ENCODE peak calls at places on chromosomes 16 and 17, in four cellular contexts. P, S, X and Y are unnamed samples.

GRCh38 chr16:23119570-23119969 is 29.7 kb downstream of the USP31 start:
- DNase-seq in P (no peak), S (no peak), X (no peak), Y (no peak)

GRCh38 chr16:17309510-17309909 is 161.2 kb downstream of the XYLT1 start:
- DNase-seq in P (no peak), S (no peak), X (no peak), Y (no peak)

GRCh38 chr17:8997994-8998628 is 23.2 kb upstream of the NTN1 start:
- DNase-seq in P (peak), S (peak), X (peak), Y (peak)

GRCh38 chr17:17837966-17838962 is 1.5 kb upstream of the SREBF1 start:
- DNase-seq in P (peak), S (peak), X (no peak), Y (peak)

GRCh38 chr17:66214893-66215528 is 14.2 kb downstream of the APOH start:
- DNase-seq in P (no peak), S (no peak), X (no peak), Y (no peak)

GRCh38 chr16:4273858-4274291 is 1.1 kb upstream of the TFAP4 start:
- DNase-seq in P (peak), S (peak), X (no peak), Y (peak)

GRCh38 chr16:31128711-31129567 is 6.6 kb downstream of the PRSS8 start:
- DNase-seq in P (no peak), S (no peak), X (peak), Y (no peak)

GRCh38 chr17:21382560-21383495 is 6.7 kb downstream of the KCNJ12 start:
- DNase-seq in P (no peak), S (no peak), X (no peak), Y (no peak)

GRCh38 chr16:49921791-49922456 is 66.0 kb upstream of the ZNF423 start:
- DNase-seq in P (peak), S (peak), X (peak), Y (peak)

GRCh38 chr16:7397901-7398300 is 65.3 kb downstream of the RBFOX1 start:
- DNase-seq in P (no peak), S (no peak), X (no peak), Y (no peak)

GRCh38 chr16:88702364-88703210 is 3.6 kb downstream of the RNF166 start:
- DNase-seq in P (no peak), S (no peak), X (no peak), Y (no peak)

GRCh38 chr17:65102788-65103187 is 34.4 kb upstream of the RGS9 start:
- DNase-seq in P (no peak), S (no peak), X (no peak), Y (no peak)

GRCh38 chr17:82435103-82435502 is 15.4 kb downstream of the CYBC1 start:
- DNase-seq in P (no peak), S (no peak), X (no peak), Y (no peak)

GRCh38 chr17:35373984-35374765 is 754 bp upstream of the SLFN11 start:
- DNase-seq in P (peak), S (peak), X (no peak), Y (no peak)

GRCh38 chr16:57884655-57885133 is 82.4 kb upstream of the KIFC3 start:
- DNase-seq in P (no peak), S (peak), X (no peak), Y (no peak)

GRCh38 chr17:81429353-81429774 is 34.1 kb downstream of the BAHCC1 start:
- DNase-seq in P (peak), S (no peak), X (no peak), Y (no peak)

GRCh38 chr16:1154887-1155331 is 2.0 kb downstream of the CACNA1H start:
- DNase-seq in P (peak), S (no peak), X (no peak), Y (peak)

GRCh38 chr17:11598274-11599221 is at the start of gene DNAH9:
- DNase-seq in P (peak), S (peak), X (peak), Y (peak)

GRCh38 chr17:39928868-39929651 is 1.5 kb downstream of the LRRC3C start:
- DNase-seq in P (peak), S (no peak), X (no peak), Y (no peak)

GRCh38 chr17:17417718-17418151 is 59.1 kb upstream of the MED9 start:
- DNase-seq in P (no peak), S (no peak), X (peak), Y (peak)

GRCh38 chr16:57698812-57699405 is 4.3 kb downstream of the DRC7 start:
- DNase-seq in P (no peak), S (no peak), X (no peak), Y (no peak)

GRCh38 chr17:62807812-62808575 is at the start of gene MARCHF10:
- DNase-seq in P (no peak), S (peak), X (peak), Y (no peak)

GRCh38 chr16:12017583-12017982 is 41.0 kb downstream of the SNX29 start:
- DNase-seq in P (no peak), S (no peak), X (no peak), Y (no peak)

GRCh38 chr17:9414471-9414870 is 161.1 kb downstream of the STX8 start:
- DNase-seq in P (no peak), S (no peak), X (no peak), Y (no peak)

GRCh38 chr17:1605681-1606351 is 22.8 kb downstream of the SLC43A2 start:
- DNase-seq in P (no peak), S (no peak), X (no peak), Y (no peak)

GRCh38 chr17:13582776-13583414 is 18.8 kb downstream of the HS3ST3A1 start:
- DNase-seq in P (no peak), S (no peak), X (no peak), Y (no peak)

GRCh38 chr17:38464251-38464722 is 36.0 kb downstream of the ARHGAP23 start:
- DNase-seq in P (no peak), S (no peak), X (no peak), Y (no peak)

GRCh38 chr17:71521724-71522123 is 599.1 kb upstream of the SOX9 start:
- DNase-seq in P (no peak), S (no peak), X (no peak), Y (no peak)

GRCh38 chr16:17270683-17271109 is 200.1 kb downstream of the XYLT1 start:
- DNase-seq in P (no peak), S (no peak), X (no peak), Y (no peak)

GRCh38 chr16:85557083-85557975 is 55.8 kb upstream of the GSE1 start:
- DNase-seq in P (peak), S (no peak), X (peak), Y (peak)

GRCh38 chr16:71916397-71916920 is 21.1 kb downstream of the IST1 start:
- DNase-seq in P (no peak), S (no peak), X (no peak), Y (no peak)
- TF ChIP-seq HMGXB4 in P (no peak), S (no peak), X (no peak), Y (no peak)

DNA sequence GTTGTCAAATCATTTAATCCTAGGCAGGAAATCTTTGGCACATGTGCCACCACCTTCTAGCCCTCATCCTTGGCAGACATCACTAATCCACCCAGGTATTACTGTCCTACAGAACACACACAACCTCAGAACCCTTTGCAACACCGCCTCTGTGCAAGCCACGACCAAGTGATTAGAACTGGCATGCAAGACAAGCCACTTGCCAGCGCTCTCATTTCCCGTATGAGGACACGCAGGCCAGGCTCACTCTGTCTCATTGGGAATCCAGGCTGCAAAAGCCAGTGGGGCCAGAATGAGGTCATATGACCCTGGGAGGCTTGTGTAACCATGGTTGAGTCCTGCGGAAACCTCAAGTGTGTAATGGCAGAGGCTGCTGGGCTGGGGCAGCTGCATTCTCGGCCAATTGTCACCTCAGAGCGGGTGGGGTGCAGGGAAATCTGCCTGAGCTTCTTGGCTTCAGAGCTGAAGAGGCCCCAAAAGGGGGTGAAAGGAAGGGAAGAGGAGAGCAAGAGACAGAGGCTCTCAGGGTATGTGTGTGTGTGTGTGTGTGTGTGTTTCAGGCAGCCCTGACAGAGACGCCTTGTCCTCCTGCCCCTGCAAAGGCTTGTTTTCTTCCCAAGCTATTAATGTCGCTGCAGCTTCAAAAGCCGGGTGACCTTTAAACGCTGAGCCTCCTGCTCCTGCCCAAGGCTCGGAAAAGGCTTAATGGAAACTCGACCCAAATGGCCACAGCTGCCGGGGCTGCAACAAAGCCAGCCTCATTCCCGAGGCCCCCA is 43.2 kb upstream of the MRPS23 start:
- DNase-seq in P (peak), S (peak), X (no peak), Y (peak)
- TF ChIP-seq HMGXB4 in P (no peak), S (no peak), X (no peak), Y (peak)

DNA sequence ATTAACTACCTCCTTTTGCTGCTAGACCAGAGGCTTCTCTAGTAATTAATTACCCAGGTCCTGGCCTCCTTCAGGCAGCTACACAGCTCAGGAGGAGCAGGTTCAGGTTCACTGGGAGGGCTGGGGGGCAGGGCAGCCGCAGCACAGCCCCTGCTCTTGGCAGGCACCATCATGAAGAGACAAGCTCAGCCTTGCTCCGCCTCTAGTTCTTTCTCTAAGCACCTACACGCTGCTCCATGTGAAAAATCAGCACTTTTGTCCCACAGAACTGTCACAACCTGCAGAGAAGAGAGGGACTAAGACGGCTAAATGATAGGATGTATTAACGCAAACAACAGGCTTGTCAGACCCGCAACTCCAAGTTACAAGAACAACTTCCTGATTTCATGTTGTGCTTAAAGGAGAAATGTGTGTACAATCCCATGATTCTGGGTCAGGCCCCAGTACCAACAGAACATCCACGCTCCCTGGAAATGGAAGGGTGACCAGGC is 53.4 kb downstream of the GRB2 start:
- DNase-seq in P (no peak), S (peak), X (no peak), Y (no peak)
- TF ChIP-seq HMGXB4 in P (no peak), S (no peak), X (no peak), Y (no peak)

DNA sequence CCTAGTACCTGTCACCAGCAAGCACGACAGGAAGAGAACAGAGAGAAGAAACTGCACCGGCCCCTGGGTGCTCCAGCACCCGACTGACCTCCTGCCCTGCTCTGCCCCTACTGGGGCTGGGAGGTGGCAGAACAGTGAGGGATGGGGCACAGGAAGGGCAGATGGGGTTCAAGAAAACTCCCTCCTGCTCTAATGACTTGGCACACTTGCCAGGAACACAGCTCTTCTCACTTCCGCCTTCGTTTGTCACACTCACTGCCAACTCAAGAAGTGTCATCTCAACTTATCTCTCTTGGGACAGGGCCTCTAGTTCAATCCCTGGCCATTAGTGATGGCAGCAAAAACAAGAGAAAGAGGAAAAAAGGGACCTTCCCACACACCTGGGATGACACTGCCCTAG is 42.7 kb upstream of the ICAM2 start:
- DNase-seq in P (no peak), S (no peak), X (no peak), Y (no peak)
- TF ChIP-seq HMGXB4 in P (no peak), S (no peak), X (no peak), Y (no peak)

GRCh38 chr17:31513731-31514427 is 122.4 kb downstream of the RAB11FIP4 start:
- DNase-seq in P (no peak), S (no peak), X (no peak), Y (no peak)
- TF ChIP-seq HMGXB4 in P (no peak), S (no peak), X (no peak), Y (no peak)

DNA sequence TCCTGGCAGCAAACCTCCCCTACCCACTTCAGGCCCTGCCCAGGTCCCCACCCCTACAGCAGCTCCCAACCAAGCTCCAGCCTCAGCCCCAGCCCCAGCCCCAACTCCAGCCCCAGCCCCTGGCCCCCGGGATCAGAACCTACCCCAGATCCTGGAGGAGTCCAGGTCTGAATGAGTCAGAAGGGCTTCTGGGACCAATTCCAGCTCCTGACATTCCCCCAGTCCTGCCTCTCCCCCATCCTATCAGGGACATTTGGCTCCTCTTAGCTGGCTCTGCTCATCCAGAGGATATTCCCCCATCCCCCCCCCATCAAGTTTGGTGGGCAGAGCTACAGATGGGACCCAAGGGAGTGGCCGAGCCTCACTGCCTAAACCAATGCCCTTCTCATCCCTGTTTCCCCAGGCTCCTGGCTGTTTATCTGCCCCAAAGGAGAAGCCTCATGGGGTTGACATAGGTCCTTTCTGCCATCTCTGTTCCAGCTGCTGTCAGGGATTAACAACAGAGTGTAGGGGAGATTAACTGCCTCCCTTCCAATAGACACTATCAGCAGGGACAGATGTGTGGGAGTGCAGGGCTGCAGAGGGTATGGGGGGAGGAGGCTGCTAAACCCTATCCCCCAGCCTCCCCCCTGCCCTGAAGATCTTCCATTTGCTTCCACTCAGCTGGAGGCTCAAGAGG is 16.5 kb downstream of the CNTNAP1 start:
- DNase-seq in P (no peak), S (no peak), X (peak), Y (no peak)
- TF ChIP-seq HMGXB4 in P (no peak), S (no peak), X (no peak), Y (no peak)

DNA sequence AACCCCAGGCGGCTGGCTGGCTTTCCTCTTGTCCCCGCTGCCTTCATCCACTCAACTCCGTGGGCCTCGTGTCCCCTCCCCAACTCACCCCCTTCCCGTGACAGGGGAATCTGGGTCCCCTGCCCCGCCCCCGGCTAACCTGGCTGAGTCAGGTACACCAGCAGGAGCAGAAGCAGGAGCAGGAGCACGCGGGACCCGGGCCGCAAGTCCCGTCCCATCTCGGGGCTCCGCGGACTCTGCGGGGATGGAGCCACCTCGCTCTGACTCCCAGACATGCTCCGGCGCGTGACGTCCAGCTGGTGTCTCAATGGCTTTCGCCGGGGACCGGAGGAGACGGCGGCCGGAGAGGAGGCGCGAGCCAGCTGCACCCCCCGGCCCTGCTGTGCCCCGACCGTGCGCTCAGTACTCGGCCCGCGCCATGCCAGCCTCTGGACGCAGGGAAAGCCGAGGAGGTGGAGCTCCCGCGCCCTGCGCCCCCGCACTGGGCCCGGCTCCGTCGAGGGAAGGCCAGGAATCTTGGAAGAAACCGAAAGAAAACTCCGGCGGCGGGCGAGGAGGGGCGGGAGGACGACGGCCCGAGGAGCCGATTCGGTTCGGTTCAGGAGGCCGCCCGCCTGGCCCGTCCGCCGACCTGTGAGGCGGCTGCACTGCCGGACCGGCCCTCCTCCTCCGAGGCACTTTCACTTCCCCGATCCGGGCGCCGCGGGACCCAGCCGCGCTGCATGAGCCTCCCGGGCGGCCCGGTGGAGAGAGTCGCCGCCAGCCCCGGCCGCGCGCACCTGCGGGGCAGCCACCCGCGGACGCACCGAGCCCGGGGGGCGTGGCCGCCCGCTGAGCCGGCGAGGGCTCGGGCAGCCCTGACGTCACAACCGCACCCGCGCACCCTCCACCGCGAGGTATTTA is at the start of the genes CXCL16 and ZMYND15:
- DNase-seq in P (peak), S (peak), X (peak), Y (no peak)
- TF ChIP-seq HMGXB4 in P (no peak), S (no peak), X (no peak), Y (peak)